ENCODE peak calls at places on chromosome 14, in eight cellular contexts. M is sigmoid colon; W is NCI-H748 treated with DMSO at 0.1 percent for 48 hours; R is LoVo; J is endothelial cell; H is stimulated activated CD4-positive, alpha-beta T cell treated with anti-CD3 and anti-CD28 coated beads, Interleukin-1b, Interleukin-23, amount 100 ng/mL, for 24 hours; V is coronary artery; O is HCEC 1CT. T is an unnamed sample.
A peak's percentile ranks its signal among the peaks of the same experiment; 100 is the strongest.

GRCh38 chr14:49550284-49551184 is 35.6 kb downstream of the RPS29 start:
- DNase-seq in M (no peak), W (peak; percentile 11), R (no peak), J (no peak), H (no peak), V (no peak), O (peak; percentile 9), T (no peak)

GRCh38 chr14:101843665-101844064 is 82.2 kb downstream of the PPP2R5C start:
- DNase-seq in M (no peak), W (no peak), R (no peak), J (no peak), H (peak; percentile 35), V (no peak), O (no peak), T (no peak)

GRCh38 chr14:99899578-99900178 is 106.5 kb downstream of the EML1 start:
- DNase-seq in M (no peak), W (peak; percentile 11), R (peak; percentile 36), J (no peak), H (no peak), V (no peak), O (peak; percentile 15), T (no peak)

GRCh38 chr14:50342211-50343080 is 30.3 kb downstream of the DMAC2L start:
- DNase-seq in M (peak; percentile 88), W (no peak), R (peak; percentile 61), J (peak; percentile 20), H (no peak), V (no peak), O (peak; percentile 60), T (no peak)

GRCh38 chr14:63896278-63896720 is 43.5 kb downstream of the SYNE2 start:
- DNase-seq in M (peak; percentile 68), W (peak; percentile 35), R (peak; percentile 78), J (no peak), H (no peak), V (peak; percentile 81), O (peak; percentile 67), T (peak; percentile 85)

GRCh38 chr14:27040552-27040951 is 442.7 kb upstream of the NOVA1 start:
- DNase-seq in M (no peak), W (no peak), R (no peak), J (no peak), H (no peak), V (no peak), O (peak; percentile 12), T (no peak)

GRCh38 chr14:64089920-64090319 is 204.3 kb downstream of the ESR2 start:
- DNase-seq in M (no peak), W (no peak), R (no peak), J (no peak), H (no peak), V (no peak), O (peak; percentile 55), T (no peak)

GRCh38 chr14:30869525-30870150 is 4.7 kb upstream of the COCH start:
- DNase-seq in M (no peak), W (no peak), R (no peak), J (no peak), H (no peak), V (no peak), O (no peak), T (no peak)

GRCh38 chr14:104708606-104709268 is 15.3 kb upstream of the ADSS1 start:
- DNase-seq in M (no peak), W (peak; percentile 36), R (peak; percentile 34), J (peak; percentile 83), H (peak; percentile 58), V (no peak), O (peak; percentile 38), T (no peak)

GRCh38 chr14:49612251-49612650 is 8.2 kb downstream of the RPL36AL start:
- DNase-seq in M (no peak), W (no peak), R (no peak), J (no peak), H (no peak), V (no peak), O (no peak), T (no peak)

GRCh38 chr14:31303654-31304053 is 96.1 kb upstream of the HECTD1 start:
- DNase-seq in M (no peak), W (no peak), R (no peak), J (no peak), H (no peak), V (no peak), O (no peak), T (no peak)

T was measured in ascending aorta.